ENCODE peak calls at places on chromosomes 4 and X, in nine cellular contexts. One of them, this sample, is unnamed.

GRCh38 chrX:51804741-51805140 is 61.5 kb downstream of the GSPT2 start:
- DNase-seq in brain microvascular endothelial cell: no peak
- DNase-seq in neural progenitor cell: no peak
- DNase-seq in tibial artery: no peak
- DNase-seq in fibroblast of lung: no peak
- DNase-seq in ovary: no peak
- DNase-seq in GM23338: peak; percentile 20
- DNase-seq in lower lobe of right lung: no peak
- DNase-seq in esophagus squamous epithelium: no peak
- DNase-seq in this sample: no peak

GRCh38 chr4:53929311-53929710 is 135.1 kb downstream of the CHIC2 start:
- DNase-seq in neural progenitor cell: no peak
- DNase-seq in lower lobe of right lung: no peak
- DNase-seq in tibial artery: no peak
- DNase-seq in fibroblast of lung: peak; percentile 80
- DNase-seq in esophagus squamous epithelium: no peak
- DNase-seq in GM23338: no peak
- DNase-seq in brain microvascular endothelial cell: no peak
- DNase-seq in ovary: no peak
- DNase-seq in this sample: no peak

GRCh38 chr4:40897557-40898203 is 147.9 kb downstream of the NSUN7 start:
- DNase-seq in brain microvascular endothelial cell: peak; percentile 57
- DNase-seq in neural progenitor cell: peak; percentile 86
- DNase-seq in ovary: peak; percentile 74
- DNase-seq in GM23338: peak; percentile 94
- DNase-seq in fibroblast of lung: peak; percentile 48
- DNase-seq in esophagus squamous epithelium: no peak
- DNase-seq in tibial artery: peak; percentile 61
- DNase-seq in lower lobe of right lung: peak; percentile 82
- DNase-seq in this sample: peak; percentile 83

GRCh38 chrX:84363674-84364073 is 138.6 kb downstream of the HDX start:
- DNase-seq in ovary: no peak
- DNase-seq in brain microvascular endothelial cell: no peak
- DNase-seq in neural progenitor cell: no peak
- DNase-seq in fibroblast of lung: no peak
- DNase-seq in esophagus squamous epithelium: no peak
- DNase-seq in lower lobe of right lung: no peak
- DNase-seq in tibial artery: no peak
- DNase-seq in GM23338: peak; percentile 25
- DNase-seq in this sample: no peak

GRCh38 chrX:2320580-2321327 is 180.0 kb downstream of the DHRSX start:
- DNase-seq in fibroblast of lung: peak; percentile 6
- DNase-seq in brain microvascular endothelial cell: no peak
- DNase-seq in esophagus squamous epithelium: no peak
- DNase-seq in neural progenitor cell: no peak
- DNase-seq in lower lobe of right lung: peak; percentile 79
- DNase-seq in GM23338: no peak
- DNase-seq in tibial artery: no peak
- DNase-seq in ovary: no peak
- DNase-seq in this sample: no peak

GRCh38 chrX:45761920-45762319 is 561.2 kb upstream of the DIPK2B start:
- DNase-seq in esophagus squamous epithelium: no peak
- DNase-seq in ovary: no peak
- DNase-seq in lower lobe of right lung: no peak
- DNase-seq in fibroblast of lung: no peak
- DNase-seq in neural progenitor cell: no peak
- DNase-seq in GM23338: no peak
- DNase-seq in tibial artery: no peak
- DNase-seq in brain microvascular endothelial cell: no peak
- DNase-seq in this sample: no peak

GRCh38 chr4:141134051-141134450 is 782 bp upstream of the RNF150 start:
- DNase-seq in esophagus squamous epithelium: no peak
- DNase-seq in neural progenitor cell: no peak
- DNase-seq in GM23338: no peak
- DNase-seq in lower lobe of right lung: no peak
- DNase-seq in ovary: no peak
- DNase-seq in brain microvascular endothelial cell: no peak
- DNase-seq in tibial artery: no peak
- DNase-seq in fibroblast of lung: peak; percentile 18
- DNase-seq in this sample: no peak

GRCh38 chr4:166538491-166539005 is 665.5 kb downstream of the TLL1 start:
- DNase-seq in lower lobe of right lung: no peak
- DNase-seq in neural progenitor cell: no peak
- DNase-seq in esophagus squamous epithelium: no peak
- DNase-seq in ovary: no peak
- DNase-seq in tibial artery: no peak
- DNase-seq in fibroblast of lung: peak; percentile 47
- DNase-seq in GM23338: no peak
- DNase-seq in brain microvascular endothelial cell: peak; percentile 20
- DNase-seq in this sample: no peak

GRCh38 chr4:57876934-57877554 is 766.9 kb upstream of the IGFBP7 start:
- DNase-seq in tibial artery: no peak
- DNase-seq in lower lobe of right lung: no peak
- DNase-seq in ovary: no peak
- DNase-seq in neural progenitor cell: no peak
- DNase-seq in fibroblast of lung: no peak
- DNase-seq in brain microvascular endothelial cell: no peak
- DNase-seq in esophagus squamous epithelium: no peak
- DNase-seq in GM23338: no peak
- DNase-seq in this sample: no peak

GRCh38 chr4:163548481-163549243 is 54.2 kb downstream of the TMA16 start:
- DNase-seq in esophagus squamous epithelium: no peak
- DNase-seq in brain microvascular endothelial cell: peak; percentile 50
- DNase-seq in lower lobe of right lung: no peak
- DNase-seq in tibial artery: no peak
- DNase-seq in fibroblast of lung: peak; percentile 51
- DNase-seq in ovary: no peak
- DNase-seq in neural progenitor cell: peak; percentile 70
- DNase-seq in GM23338: peak; percentile 68
- DNase-seq in this sample: peak; percentile 37

GRCh38 chr4:123350191-123350544 is 46.4 kb upstream of the SPRY1 start:
- DNase-seq in esophagus squamous epithelium: no peak
- DNase-seq in ovary: no peak
- DNase-seq in GM23338: peak; percentile 79
- DNase-seq in lower lobe of right lung: no peak
- DNase-seq in neural progenitor cell: peak; percentile 43
- DNase-seq in tibial artery: no peak
- DNase-seq in brain microvascular endothelial cell: no peak
- DNase-seq in fibroblast of lung: peak; percentile 20
- DNase-seq in this sample: no peak

GRCh38 chr4:52659722-52660261 is 691 bp upstream of the USP46 start:
- DNase-seq in esophagus squamous epithelium: no peak
- DNase-seq in ovary: peak; percentile 69
- DNase-seq in GM23338: peak; percentile 60
- DNase-seq in fibroblast of lung: peak; percentile 23
- DNase-seq in tibial artery: peak; percentile 59
- DNase-seq in neural progenitor cell: peak; percentile 58
- DNase-seq in brain microvascular endothelial cell: peak; percentile 13
- DNase-seq in lower lobe of right lung: peak; percentile 71
- DNase-seq in this sample: peak; percentile 40

GRCh38 chr4:185122681-185123345 is 20.3 kb upstream of the SLC25A4 start:
- DNase-seq in esophagus squamous epithelium: no peak
- DNase-seq in neural progenitor cell: no peak
- DNase-seq in GM23338: no peak
- DNase-seq in brain microvascular endothelial cell: no peak
- DNase-seq in fibroblast of lung: peak; percentile 43
- DNase-seq in tibial artery: no peak
- DNase-seq in ovary: no peak
- DNase-seq in lower lobe of right lung: no peak
- DNase-seq in this sample: no peak

GRCh38 chr4:38605794-38606586 is 58.0 kb upstream of the KLF3 start:
- DNase-seq in tibial artery: no peak
- DNase-seq in lower lobe of right lung: no peak
- DNase-seq in esophagus squamous epithelium: no peak
- DNase-seq in brain microvascular endothelial cell: no peak
- DNase-seq in fibroblast of lung: no peak
- DNase-seq in ovary: no peak
- DNase-seq in GM23338: peak; percentile 60
- DNase-seq in neural progenitor cell: peak; percentile 38
- DNase-seq in this sample: no peak

GRCh38 chr4:6925357-6925836 is 15.8 kb downstream of the TBC1D14 start:
- DNase-seq in ovary: no peak
- DNase-seq in lower lobe of right lung: peak; percentile 63
- DNase-seq in esophagus squamous epithelium: no peak
- DNase-seq in tibial artery: peak; percentile 66
- DNase-seq in GM23338: no peak
- DNase-seq in neural progenitor cell: no peak
- DNase-seq in fibroblast of lung: no peak
- DNase-seq in brain microvascular endothelial cell: no peak
- DNase-seq in this sample: no peak

GRCh38 chr4:118356731-118357130 is 3.9 kb upstream of the PRSS12 start:
- DNase-seq in fibroblast of lung: no peak
- DNase-seq in neural progenitor cell: no peak
- DNase-seq in lower lobe of right lung: no peak
- DNase-seq in ovary: no peak
- DNase-seq in brain microvascular endothelial cell: no peak
- DNase-seq in GM23338: no peak
- DNase-seq in esophagus squamous epithelium: no peak
- DNase-seq in tibial artery: no peak
- DNase-seq in this sample: no peak

GRCh38 chr4:140641789-140642439 is 73.2 kb upstream of the UCP1 start:
- DNase-seq in esophagus squamous epithelium: no peak
- DNase-seq in GM23338: peak; percentile 75
- DNase-seq in ovary: peak; percentile 69
- DNase-seq in tibial artery: no peak
- DNase-seq in fibroblast of lung: no peak
- DNase-seq in lower lobe of right lung: peak; percentile 56
- DNase-seq in brain microvascular endothelial cell: no peak
- DNase-seq in neural progenitor cell: peak; percentile 52
- DNase-seq in this sample: no peak

GRCh38 chr4:14348506-14348905 is 653.8 kb upstream of the CPEB2 start:
- DNase-seq in fibroblast of lung: peak; percentile 24
- DNase-seq in neural progenitor cell: no peak
- DNase-seq in tibial artery: no peak
- DNase-seq in lower lobe of right lung: no peak
- DNase-seq in GM23338: no peak
- DNase-seq in ovary: no peak
- DNase-seq in esophagus squamous epithelium: no peak
- DNase-seq in brain microvascular endothelial cell: no peak
- DNase-seq in this sample: no peak

DNA sequence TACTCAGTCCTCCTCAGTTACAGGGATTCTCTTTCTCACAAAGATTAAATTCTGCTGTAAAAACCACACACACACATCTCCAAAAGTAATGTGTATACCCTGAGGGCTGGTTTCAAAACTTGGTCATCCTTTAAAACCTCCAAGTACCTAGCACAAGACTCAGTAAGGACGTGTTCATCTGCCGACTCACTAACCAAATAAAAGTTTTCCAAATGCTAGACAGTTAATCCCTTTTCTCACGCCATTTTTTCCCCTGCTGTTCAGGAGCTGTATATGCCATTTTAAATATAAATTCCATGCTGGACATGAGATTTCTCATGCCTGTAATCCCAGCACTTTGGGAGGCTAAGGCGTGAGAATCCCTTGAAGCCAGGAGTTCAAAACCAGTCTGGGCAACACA is 3.9 kb upstream of the SAT1 start:
- DNase-seq in tibial artery: no peak
- DNase-seq in GM23338: no peak
- DNase-seq in lower lobe of right lung: no peak
- DNase-seq in esophagus squamous epithelium: no peak
- DNase-seq in ovary: no peak
- DNase-seq in neural progenitor cell: no peak
- DNase-seq in fibroblast of lung: peak; percentile 59
- DNase-seq in brain microvascular endothelial cell: peak; percentile 56
- DNase-seq in this sample: no peak
- TF ChIP-seq CTCF in tibial artery: no peak
- TF ChIP-seq CTCF in GM23338: no peak
- TF ChIP-seq CTCF in lower lobe of right lung: no peak
- TF ChIP-seq CTCF in esophagus squamous epithelium: no peak
- TF ChIP-seq CTCF in ovary: no peak
- TF ChIP-seq CTCF in neural progenitor cell: no peak
- TF ChIP-seq CTCF in fibroblast of lung: no peak
- TF ChIP-seq CTCF in brain microvascular endothelial cell: peak; percentile 29
- TF ChIP-seq CTCF in this sample: no peak

GRCh38 chr4:177948853-177949252 is 506.6 kb upstream of the AGA start:
- DNase-seq in fibroblast of lung: no peak
- DNase-seq in lower lobe of right lung: no peak
- DNase-seq in neural progenitor cell: no peak
- DNase-seq in ovary: no peak
- DNase-seq in GM23338: no peak
- DNase-seq in brain microvascular endothelial cell: no peak
- DNase-seq in esophagus squamous epithelium: no peak
- DNase-seq in tibial artery: no peak
- DNase-seq in this sample: no peak
- TF ChIP-seq CTCF in fibroblast of lung: no peak
- TF ChIP-seq CTCF in lower lobe of right lung: no peak
- TF ChIP-seq CTCF in neural progenitor cell: no peak
- TF ChIP-seq CTCF in ovary: no peak
- TF ChIP-seq CTCF in GM23338: no peak
- TF ChIP-seq CTCF in brain microvascular endothelial cell: no peak
- TF ChIP-seq CTCF in esophagus squamous epithelium: no peak
- TF ChIP-seq CTCF in tibial artery: no peak
- TF ChIP-seq CTCF in this sample: no peak

GRCh38 chrX:9518896-9519295 is 54.0 kb downstream of the TBL1X start:
- DNase-seq in neural progenitor cell: no peak
- DNase-seq in GM23338: no peak
- DNase-seq in ovary: no peak
- DNase-seq in fibroblast of lung: no peak
- DNase-seq in brain microvascular endothelial cell: no peak
- DNase-seq in esophagus squamous epithelium: no peak
- DNase-seq in lower lobe of right lung: no peak
- DNase-seq in tibial artery: no peak
- DNase-seq in this sample: no peak
- TF ChIP-seq CTCF in neural progenitor cell: no peak
- TF ChIP-seq CTCF in GM23338: no peak
- TF ChIP-seq CTCF in ovary: no peak
- TF ChIP-seq CTCF in fibroblast of lung: no peak
- TF ChIP-seq CTCF in brain microvascular endothelial cell: no peak
- TF ChIP-seq CTCF in esophagus squamous epithelium: no peak
- TF ChIP-seq CTCF in lower lobe of right lung: no peak
- TF ChIP-seq CTCF in tibial artery: no peak
- TF ChIP-seq CTCF in this sample: no peak

GRCh38 chr4:153281476-153281875 is 63.0 kb upstream of the MND1 start:
- DNase-seq in fibroblast of lung: no peak
- DNase-seq in lower lobe of right lung: no peak
- DNase-seq in brain microvascular endothelial cell: no peak
- DNase-seq in esophagus squamous epithelium: no peak
- DNase-seq in tibial artery: no peak
- DNase-seq in neural progenitor cell: no peak
- DNase-seq in ovary: no peak
- DNase-seq in GM23338: no peak
- DNase-seq in this sample: no peak

GRCh38 chr4:153283260-153283659 is 61.2 kb upstream of the MND1 start:
- DNase-seq in ovary: no peak
- DNase-seq in fibroblast of lung: no peak
- DNase-seq in esophagus squamous epithelium: no peak
- DNase-seq in brain microvascular endothelial cell: no peak
- DNase-seq in neural progenitor cell: no peak
- DNase-seq in GM23338: no peak
- DNase-seq in tibial artery: no peak
- DNase-seq in lower lobe of right lung: no peak
- DNase-seq in this sample: no peak

GRCh38 chr4:153276966-153277365 is 67.5 kb upstream of the MND1 start:
- DNase-seq in GM23338: no peak
- DNase-seq in tibial artery: no peak
- DNase-seq in lower lobe of right lung: no peak
- DNase-seq in brain microvascular endothelial cell: no peak
- DNase-seq in fibroblast of lung: no peak
- DNase-seq in esophagus squamous epithelium: no peak
- DNase-seq in ovary: no peak
- DNase-seq in neural progenitor cell: no peak
- DNase-seq in this sample: no peak

GRCh38 chr4:153282023-153282422 is 62.5 kb upstream of the MND1 start:
- DNase-seq in neural progenitor cell: no peak
- DNase-seq in fibroblast of lung: no peak
- DNase-seq in tibial artery: no peak
- DNase-seq in GM23338: no peak
- DNase-seq in ovary: no peak
- DNase-seq in lower lobe of right lung: no peak
- DNase-seq in brain microvascular endothelial cell: no peak
- DNase-seq in esophagus squamous epithelium: no peak
- DNase-seq in this sample: no peak
- TF ChIP-seq CTCF in neural progenitor cell: no peak
- TF ChIP-seq CTCF in fibroblast of lung: no peak
- TF ChIP-seq CTCF in tibial artery: no peak
- TF ChIP-seq CTCF in GM23338: no peak
- TF ChIP-seq CTCF in ovary: no peak
- TF ChIP-seq CTCF in lower lobe of right lung: no peak
- TF ChIP-seq CTCF in brain microvascular endothelial cell: no peak
- TF ChIP-seq CTCF in esophagus squamous epithelium: no peak
- TF ChIP-seq CTCF in this sample: no peak